ENCODE peak calls at places on chromosome 22, in four cellular contexts. S is stimulated activated effector memory CD8-positive, alpha-beta T cell treated with anti-CD3 and anti-CD28 coated beads, Interleukin-12 subunit alpha, Interleukin-12 subunit beta, amount 100 ng/mL, for 72 hours; J is fibroblast of lung; Y is small intestine. Z is an unnamed sample.

GRCh38 chr22:28855355-28856094 is 27.8 kb upstream of the ZNRF3 start:
- DNase-seq in J (peak), Y (peak), S (peak), Z (peak)

GRCh38 chr22:38172489-38173155 is 9.0 kb downstream of the PLA2G6 start:
- DNase-seq in Y (peak), S (no peak), J (peak), Z (peak)

GRCh38 chr22:23068096-23068831 is 2.1 kb upstream of the GNAZ start:
- DNase-seq in Y (no peak), S (no peak), J (no peak), Z (no peak)

GRCh38 chr22:46931414-46931813 is 169.0 kb downstream of the TBC1D22A start:
- DNase-seq in J (peak), Y (peak), S (no peak), Z (peak)

GRCh38 chr22:32602154-32602553 is 127.5 kb downstream of the FBXO7 start:
- DNase-seq in S (no peak), J (no peak), Y (no peak), Z (no peak)

GRCh38 chr22:19871023-19871844 is 16.6 kb upstream of the GNB1L start:
- DNase-seq in Y (no peak), S (no peak), J (no peak), Z (no peak)

GRCh38 chr22:24592144-24592845 is 578 bp downstream of the LRRC75B start:
- DNase-seq in J (no peak), S (no peak), Y (no peak), Z (no peak)

GRCh38 chr22:46696614-46697013 is 41.4 kb downstream of the CERK start:
- DNase-seq in J (no peak), S (no peak), Y (no peak), Z (no peak)

GRCh38 chr22:47802446-47802845 is 1040.0 kb downstream of the TBC1D22A start:
- DNase-seq in S (no peak), Y (no peak), J (no peak), Z (no peak)

GRCh38 chr22:20232781-20233180 is 35.3 kb downstream of the RTN4R start:
- DNase-seq in J (no peak), Y (no peak), S (no peak), Z (no peak)

GRCh38 chr22:20551805-20552449 is 44.5 kb downstream of the MED15 start:
- DNase-seq in S (peak), J (no peak), Y (no peak), Z (no peak)